ENCODE peak calls at places on chromosomes 11 and 22, in seven cellular contexts. L, I, W, B, J, T and X are unnamed samples.

GRCh38 chr11:131025020-131025419 is 108.7 kb upstream of the SNX19 start:
- DNase-seq in L (no peak), I (peak; percentile 6), W (no peak), B (peak; percentile 72), J (no peak), T (no peak), X (peak; percentile 72)

GRCh38 chr11:10906521-10906920 is 48.7 kb upstream of the ZBED5 start:
- DNase-seq in L (no peak), I (no peak), W (no peak), B (peak; percentile 56), J (no peak), T (no peak), X (peak; percentile 46)

GRCh38 chr11:118211006-118211405 is 13.8 kb downstream of the JAML start:
- DNase-seq in L (peak; percentile 42), I (no peak), W (no peak), B (no peak), J (no peak), T (no peak), X (peak; percentile 61)

GRCh38 chr11:64777449-64778222 is 706 bp downstream of the SF1 start:
- DNase-seq in L (peak; percentile 87), I (peak; percentile 91), W (peak; percentile 73), B (peak; percentile 75), J (peak; percentile 88), T (peak; percentile 85), X (peak; percentile 79)

GRCh38 chr11:76680517-76681425 is 10.2 kb upstream of the LRRC32 start:
- DNase-seq in L (peak; percentile 78), I (peak; percentile 71), W (no peak), B (peak; percentile 66), J (peak; percentile 79), T (peak; percentile 66), X (peak; percentile 75)

GRCh38 chr22:33496112-33496511 is 424.2 kb downstream of the LARGE1 start:
- DNase-seq in L (no peak), I (no peak), W (no peak), B (no peak), J (no peak), T (no peak), X (no peak)

GRCh38 chr11:35622070-35622469 is 3.8 kb downstream of the FJX1 start:
- DNase-seq in L (no peak), I (no peak), W (no peak), B (peak; percentile 84), J (no peak), T (no peak), X (peak; percentile 91)

GRCh38 chr11:64936539-64936938 is 846 bp upstream of the GPHA2 start:
- DNase-seq in L (no peak), I (no peak), W (no peak), B (no peak), J (no peak), T (no peak), X (no peak)

GRCh38 chr11:72338741-72339140 is 94.8 kb upstream of the PHOX2A start:
- DNase-seq in L (no peak), I (no peak), W (no peak), B (peak; percentile 18), J (no peak), T (no peak), X (peak; percentile 27)

GRCh38 chr22:26168934-26169311 is 339 bp upstream of the SEZ6L start:
- DNase-seq in L (no peak), I (no peak), W (no peak), B (no peak), J (peak; percentile 26), T (no peak), X (no peak)

GRCh38 chr22:30290318-30290678 is 993 bp upstream of the CASTOR1 start:
- DNase-seq in L (no peak), I (peak; percentile 69), W (no peak), B (peak; percentile 23), J (peak; percentile 64), T (no peak), X (no peak)

GRCh38 chr11:60265373-60266214 is 14.9 kb upstream of the MS4A4A start:
- DNase-seq in L (no peak), I (peak; percentile 54), W (no peak), B (peak; percentile 7), J (no peak), T (no peak), X (peak; percentile 26)

GRCh38 chr22:29314537-29315285 is 786 bp downstream of the RASL10A start:
- DNase-seq in L (no peak), I (no peak), W (peak; percentile 56), B (no peak), J (peak; percentile 33), T (no peak), X (no peak)

GRCh38 chr22:23243006-23243573 is 62.8 kb downstream of the BCR start:
- DNase-seq in L (no peak), I (peak; percentile 60), W (no peak), B (no peak), J (no peak), T (no peak), X (no peak)

GRCh38 chr11:70205049-70205725 is 2.1 kb downstream of the FADD start:
- DNase-seq in L (no peak), I (no peak), W (no peak), B (peak; percentile 26), J (no peak), T (no peak), X (peak; percentile 29)

GRCh38 chr22:22867996-22868715 is 19.5 kb upstream of the IGLL5 start:
- DNase-seq in L (no peak), I (no peak), W (no peak), B (no peak), J (no peak), T (no peak), X (no peak)

GRCh38 chr22:49954991-49955580 is 5.5 kb upstream of the PIM3 start:
- DNase-seq in L (no peak), I (no peak), W (no peak), B (no peak), J (peak; percentile 38), T (no peak), X (no peak)

GRCh38 chr11:10619281-10619680 is 50.8 kb upstream of the LYVE1 start:
- DNase-seq in L (no peak), I (no peak), W (no peak), B (no peak), J (no peak), T (no peak), X (peak; percentile 47)

GRCh38 chr11:74312321-74312720 is 881 bp upstream of the P4HA3 start:
- DNase-seq in L (no peak), I (no peak), W (no peak), B (no peak), J (no peak), T (no peak), X (no peak)

GRCh38 chr11:9330387-9331384 is 16.3 kb upstream of the TMEM41B start:
- DNase-seq in L (no peak), I (no peak), W (no peak), B (peak; percentile 57), J (no peak), T (no peak), X (peak; percentile 54)

GRCh38 chr22:50473855-50474671 is 772 bp downstream of the SBF1 start:
- DNase-seq in L (no peak), I (peak; percentile 25), W (no peak), B (peak; percentile 67), J (peak; percentile 60), T (peak; percentile 49), X (peak; percentile 50)

GRCh38 chr11:131504199-131504949 is 134.0 kb downstream of the NTM start:
- DNase-seq in L (no peak), I (no peak), W (no peak), B (no peak), J (no peak), T (peak; percentile 40), X (no peak)

DNA sequence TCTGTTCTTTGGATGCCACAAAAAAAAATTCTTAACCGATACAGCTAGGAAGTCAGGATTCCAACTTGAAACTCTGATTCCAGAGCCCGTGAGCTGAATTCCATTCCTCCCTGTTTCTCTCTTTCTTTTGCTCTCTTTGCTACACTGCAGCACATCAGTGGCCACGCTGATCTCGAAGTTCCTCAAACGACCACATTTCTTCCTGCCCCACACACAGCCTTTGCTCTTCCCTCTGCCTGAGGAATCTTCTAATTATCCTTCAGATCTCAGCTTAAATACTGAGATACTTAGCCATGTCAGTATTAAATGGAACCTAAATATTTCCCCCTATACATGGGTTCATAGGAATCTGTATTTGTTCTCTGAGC is 86.8 kb downstream of the MAML2 start:
- DNase-seq in L (no peak), I (no peak), W (no peak), B (no peak), J (no peak), T (no peak), X (no peak)
- H3K4me3 ChIP-seq in L (no peak overlapping the region), I (no peak overlapping the region), W (no peak overlapping the region), B (no peak overlapping the region), J (no peak overlapping the region), T (no peak overlapping the region), X (no peak overlapping the region)

GRCh38 chr11:111530091-111530490 is 10.4 kb upstream of the LAYN start:
- DNase-seq in L (no peak), I (no peak), W (no peak), B (no peak), J (no peak), T (no peak), X (peak; percentile 26)

GRCh38 chr11:111526501-111526900 is 11.9 kb downstream of the HOATZ start:
- DNase-seq in L (no peak), I (peak; percentile 60), W (no peak), B (peak; percentile 93), J (no peak), T (no peak), X (peak; percentile 35)

GRCh38 chr11:111531156-111531555 is 9.4 kb upstream of the LAYN start:
- DNase-seq in L (no peak), I (no peak), W (no peak), B (peak; percentile 67), J (no peak), T (no peak), X (peak; percentile 29)

GRCh38 chr11:111527279-111527678 is 12.7 kb downstream of the HOATZ start:
- DNase-seq in L (no peak), I (no peak), W (no peak), B (no peak), J (no peak), T (no peak), X (no peak)

GRCh38 chr11:111528557-111528956 is 12.0 kb upstream of the LAYN start:
- DNase-seq in L (no peak), I (peak; percentile 24), W (no peak), B (peak; percentile 24), J (no peak), T (no peak), X (peak; percentile 23)
- TF ChIP-seq CTCF in L (no peak), I (no peak), W (peak; percentile 3), B (no peak), J (no peak), T (no peak), X (no peak)

GRCh38 chr11:3189193-3189843 is 24.2 kb upstream of the OSBPL5 start:
- DNase-seq in L (no peak), I (no peak), W (peak; percentile 36), B (no peak), J (no peak), T (no peak), X (no peak)
- H3K4me3 ChIP-seq in L (no peak overlapping the region), I (no peak overlapping the region), W (no peak overlapping the region), B (no peak overlapping the region), J (no peak overlapping the region), T (no peak overlapping the region), X (no peak overlapping the region)

DNA sequence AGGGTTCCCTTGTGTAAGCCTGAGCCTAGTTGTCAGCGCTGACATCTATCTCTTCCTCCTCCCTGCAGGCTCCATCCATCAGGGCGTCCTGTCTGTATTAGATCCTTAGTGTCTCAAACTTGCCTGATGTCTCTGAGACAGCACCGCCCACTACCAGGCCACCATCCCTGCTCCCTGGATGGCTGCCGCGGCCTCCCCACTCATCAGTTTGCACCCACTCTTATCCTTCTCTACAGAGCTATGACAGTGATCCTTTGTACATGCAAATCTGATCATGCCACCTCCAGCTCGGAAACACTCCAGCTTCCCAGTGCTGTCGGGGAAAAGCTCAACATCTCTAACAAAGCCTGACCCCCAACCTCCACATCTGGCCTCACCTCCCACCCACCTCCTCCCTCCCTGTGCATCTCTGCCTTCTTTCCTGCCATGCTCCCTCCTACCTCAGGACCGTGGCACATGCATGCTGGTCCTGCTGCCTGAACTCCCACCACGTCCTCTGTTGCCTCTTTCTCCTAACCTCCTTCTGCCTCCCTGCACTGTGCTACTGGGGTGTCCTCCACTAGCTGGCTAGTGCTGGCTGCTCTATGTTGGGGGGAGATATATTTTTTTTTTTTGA is 61.6 kb upstream of the EIF3D start:
- DNase-seq in L (no peak), I (no peak), W (no peak), B (no peak), J (no peak), T (no peak), X (no peak)
- TF ChIP-seq CTCF in L (no peak), I (no peak), W (no peak), B (no peak), J (no peak), T (no peak), X (no peak)